ENCODE peak calls at places on chromosomes 13 and 19, in six cellular contexts. P, W, N, M, F and R are unnamed samples.

GRCh38 chr19:10699650-10700335 is 1.4 kb upstream of the QTRT1 start:
- DNase-seq in P (no peak), W (peak; percentile 57), N (no peak), M (peak; percentile 95), F (peak; percentile 76), R (peak; percentile 73)

GRCh38 chr13:34257980-34258379 is 440.0 kb downstream of the RFC3 start:
- DNase-seq in P (no peak), W (no peak), N (no peak), M (no peak), F (no peak), R (no peak)

GRCh38 chr19:9086761-9087160 is at the start of gene OR1M1:
- DNase-seq in P (no peak), W (no peak), N (no peak), M (no peak), F (no peak), R (no peak)

GRCh38 chr13:77521194-77521593 is 14.3 kb upstream of the SCEL start:
- DNase-seq in P (no peak), W (no peak), N (no peak), M (no peak), F (no peak), R (peak; percentile 83)

GRCh38 chr13:94254737-94255136 is 224.7 kb downstream of the DCT start:
- DNase-seq in P (no peak), W (no peak), N (no peak), M (no peak), F (no peak), R (no peak)

GRCh38 chr19:40596608-40597328 is 4.4 kb upstream of the LTBP4 start:
- DNase-seq in P (no peak), W (peak; percentile 37), N (peak; percentile 69), M (peak; percentile 98), F (peak; percentile 54), R (no peak)

GRCh38 chr19:4694211-4694987 is 24.3 kb upstream of the MYDGF start:
- DNase-seq in P (peak; percentile 93), W (no peak), N (peak; percentile 72), M (peak; percentile 100), F (no peak), R (peak; percentile 96)

GRCh38 chr19:3963458-3964255 is 7.2 kb downstream of the DAPK3 start:
- DNase-seq in P (no peak), W (no peak), N (no peak), M (peak; percentile 83), F (no peak), R (no peak)

GRCh38 chr19:46617566-46618079 is 7.3 kb downstream of the PTGIR start:
- DNase-seq in P (no peak), W (no peak), N (no peak), M (no peak), F (no peak), R (no peak)

DNA sequence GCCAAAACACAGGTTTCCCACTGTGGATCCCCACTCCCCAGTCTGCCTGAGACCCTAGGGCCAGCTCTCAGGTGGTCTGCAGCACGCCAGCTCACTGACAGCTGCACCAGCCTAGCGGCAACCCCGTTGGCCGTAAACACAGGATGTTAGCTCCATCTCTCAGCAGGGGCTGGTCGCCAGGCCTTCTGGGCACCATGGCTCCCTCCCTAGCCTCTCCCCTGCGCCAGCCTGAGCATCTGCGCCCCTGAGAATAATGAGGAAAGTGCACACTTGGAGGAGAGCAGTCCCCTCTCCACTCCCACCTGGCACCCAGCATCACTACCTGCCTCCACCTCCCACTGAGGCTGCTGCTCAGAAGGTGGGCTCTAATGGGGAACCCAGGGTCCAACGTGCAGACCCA is 20.8 kb upstream of the EPHX3 start:
- DNase-seq in P (no peak), W (no peak), N (no peak), M (no peak), F (no peak), R (no peak)
- H3K27me3 ChIP-seq in P (no peaks in the 10 kb centered on the region), W (no peaks in the 10 kb centered on the region), N (no peaks in the 10 kb centered on the region), M (no peaks in the 10 kb centered on the region), F (no peaks in the 10 kb centered on the region), R (no peaks in the 10 kb centered on the region)

GRCh38 chr19:19645233-19645870 is 1.9 kb upstream of the GMIP start:
- DNase-seq in P (no peak), W (no peak), N (no peak), M (no peak), F (no peak), R (no peak)

GRCh38 chr19:19642506-19643157 is 825 bp downstream of the GMIP start:
- DNase-seq in P (no peak), W (peak; percentile 41), N (no peak), M (peak; percentile 93), F (no peak), R (no peak)

GRCh38 chr19:19643158-19644053 is at the start of gene GMIP:
- DNase-seq in P (peak; percentile 75), W (peak; percentile 83), N (peak; percentile 68), M (peak; percentile 99), F (peak; percentile 92), R (no peak)

GRCh38 chr19:19647037-19647835 is 3.8 kb upstream of the GMIP start:
- DNase-seq in P (no peak), W (no peak), N (peak; percentile 14), M (peak; percentile 77), F (no peak), R (no peak)

DNA sequence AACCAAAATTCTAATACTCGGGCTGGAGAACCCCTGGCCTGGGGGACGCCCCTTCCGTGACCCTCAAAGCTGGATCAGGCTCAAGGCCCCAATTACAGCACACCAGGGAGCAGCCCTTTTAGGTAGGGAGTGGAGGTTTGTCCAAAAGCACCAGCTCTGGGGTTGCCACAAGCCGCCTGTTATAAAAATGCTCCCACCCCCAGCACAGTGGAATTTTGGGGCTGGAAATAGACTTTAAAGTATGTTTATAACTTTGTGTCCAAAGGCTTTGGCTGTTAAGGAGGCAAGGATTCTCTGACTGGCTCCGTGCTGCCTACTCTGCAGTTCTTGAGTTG is 564 bp upstream of the GMIP start:
- DNase-seq in P (no peak), W (no peak), N (no peak), M (no peak), F (no peak), R (no peak)
- H3K4me3 ChIP-seq in P (peak overlapping the region; percentile 85), W (no peak overlapping the region), N (peak overlapping the region; percentile 60), M (peak overlapping the region; percentile 97), F (peak overlapping the region; percentile 75), R (no peak overlapping the region)

GRCh38 chr19:50244695-50245094 is 41.3 kb downstream of the MYH14 start:
- DNase-seq in P (no peak), W (no peak), N (no peak), M (peak; percentile 25), F (no peak), R (no peak)
- H3K27me3 ChIP-seq in P (no peaks in the 10 kb centered on the region), W (no peaks in the 10 kb centered on the region), N (no peaks in the 10 kb centered on the region), M (no peaks in the 10 kb centered on the region), F (no peaks in the 10 kb centered on the region), R (no peaks in the 10 kb centered on the region)

GRCh38 chr13:48038763-48039162 is 1.2 kb downstream of the NUDT15 start:
- DNase-seq in P (no peak), W (peak; percentile 25), N (no peak), M (no peak), F (no peak), R (no peak)
- H3K4me3 ChIP-seq in P (no peak overlapping the region), W (no peak overlapping the region), N (no peak overlapping the region), M (peak overlapping the region; percentile 79), F (no peak overlapping the region), R (peak overlapping the region; percentile 83)

GRCh38 chr13:112058519-112058873 is 8.5 kb upstream of the SOX1 start:
- DNase-seq in P (no peak), W (no peak), N (no peak), M (no peak), F (no peak), R (no peak)
- H3K27me3 ChIP-seq in P (peaks cover 9% of the 10 kb centered on the region), W (peaks cover 35% of the 10 kb centered on the region), N (peaks cover 66% of the 10 kb centered on the region), M (peaks cover 83% of the 10 kb centered on the region), F (peaks cover 99% of the 10 kb centered on the region), R (peaks cover 94% of the 10 kb centered on the region)

DNA sequence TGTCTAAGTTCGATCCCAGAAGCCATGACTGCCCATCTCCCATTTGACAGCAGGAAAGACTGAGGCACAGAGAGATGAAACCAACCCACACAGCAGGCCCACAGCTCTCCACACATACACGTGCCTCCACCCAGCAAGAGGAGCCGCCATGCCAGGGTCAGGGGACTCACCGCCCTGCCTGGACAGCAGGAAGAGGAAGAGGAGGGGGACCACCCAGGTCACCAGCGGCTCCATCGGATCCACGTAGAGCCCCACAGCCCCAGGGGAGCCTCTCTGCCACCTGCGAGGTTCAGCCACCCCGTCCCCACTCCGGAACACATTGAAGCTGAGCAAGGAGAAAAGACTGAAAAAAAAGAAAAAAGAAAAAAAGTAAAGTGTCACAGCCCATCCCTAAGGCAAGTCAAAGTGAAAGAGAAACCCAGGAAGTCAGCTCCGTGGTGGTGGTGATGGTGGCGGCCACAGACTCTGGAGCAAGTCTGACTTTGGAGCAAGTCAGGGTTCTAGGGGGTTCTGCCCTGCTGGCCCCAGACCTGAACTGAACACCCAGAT is at the start of gene IL12RB1:
- DNase-seq in P (no peak), W (peak; percentile 72), N (no peak), M (no peak), F (no peak), R (no peak)
- H3K4me3 ChIP-seq in P (peak within 1 kb of the TSS; percentile 49), W (peak within 1 kb of the TSS; percentile 18), N (no peak within 1 kb of the TSS), M (peak within 1 kb of the TSS; percentile 58), F (peak within 1 kb of the TSS; percentile 11), R (no peak within 1 kb of the TSS)

GRCh38 chr19:49441210-49441959 is at the start of gene SLC17A7:
- DNase-seq in P (no peak), W (no peak), N (peak; percentile 72), M (peak; percentile 93), F (peak; percentile 41), R (no peak)
- H3K27me3 ChIP-seq in P (no peaks in the 10 kb centered on the region), W (peaks cover 3% of the 10 kb centered on the region), N (no peaks in the 10 kb centered on the region), M (peaks cover 57% of the 10 kb centered on the region), F (peaks cover 26% of the 10 kb centered on the region), R (peaks cover 53% of the 10 kb centered on the region)